ENCODE peak calls at places on chromosomes 7 and 10, in five cellular contexts. R is CD8-positive, alpha-beta memory T cell; H is SW 1271; S is GM12892; U is left kidney. W is an unnamed sample.

GRCh38 chr10:126903646-126904360 is 1.4 kb upstream of the DOCK1 start:
- DNase-seq in R (no peak), H (no peak), S (no peak), U (no peak), W (no peak)

GRCh38 chr10:20954519-20954918 is 57.4 kb upstream of the NEBL start:
- DNase-seq in R (no peak), H (no peak), S (no peak), U (no peak), W (no peak)

GRCh38 chr10:110372656-110373055 is 67.9 kb upstream of the SMNDC1 start:
- DNase-seq in R (no peak), H (no peak), S (no peak), U (no peak), W (no peak)

GRCh38 chr7:132390705-132391104 is 185.6 kb downstream of the PLXNA4 start:
- DNase-seq in R (no peak), H (no peak), S (no peak), U (no peak), W (no peak)

GRCh38 chr10:127193125-127193524 is 3.3 kb downstream of the INSYN2A start:
- DNase-seq in R (no peak), H (no peak), S (no peak), U (no peak), W (no peak)

GRCh38 chr10:119395287-119396007 is 147.1 kb downstream of the RGS10 start:
- DNase-seq in R (no peak), H (no peak), S (no peak), U (no peak), W (peak)

GRCh38 chr7:95303501-95303900 is 20.8 kb downstream of the PON1 start:
- DNase-seq in R (no peak), H (no peak), S (no peak), U (peak), W (no peak)

GRCh38 chr10:70585555-70586243 is 16.8 kb downstream of the PRF1 start:
- DNase-seq in R (no peak), H (no peak), S (peak), U (no peak), W (no peak)

GRCh38 chr7:151416921-151417320 is 7.1 kb upstream of the WDR86 start:
- DNase-seq in R (no peak), H (no peak), S (no peak), U (peak), W (no peak)

GRCh38 chr10:49012603-49013002 is 73.0 kb upstream of the LRRC18 start:
- DNase-seq in R (no peak), H (no peak), S (no peak), U (no peak), W (no peak)

GRCh38 chr7:143002856-143003255 is 24.1 kb downstream of the OR9A2 start:
- DNase-seq in R (no peak), H (no peak), S (no peak), U (no peak), W (no peak)

GRCh38 chr10:128035557-128035973 is 90.7 kb downstream of the MKI67 start:
- DNase-seq in R (peak), H (no peak), S (peak), U (peak), W (peak)

GRCh38 chr7:2632717-2633537 is 1.1 kb downstream of the TTYH3 start:
- DNase-seq in R (peak), H (peak), S (peak), U (peak), W (peak)

GRCh38 chr7:17230099-17230807 is 68.2 kb upstream of the AHR start:
- DNase-seq in R (no peak), H (no peak), S (no peak), U (no peak), W (no peak)

GRCh38 chr10:79102056-79102874 is 33.5 kb downstream of the ZMIZ1 start:
- DNase-seq in R (no peak), H (no peak), S (no peak), U (peak), W (no peak)

GRCh38 chr7:150631866-150632864 is at the start of gene GIMAP6:
- DNase-seq in R (peak), H (no peak), S (no peak), U (no peak), W (no peak)

GRCh38 chr10:72796538-72796937 is 97.0 kb upstream of the OIT3 start:
- DNase-seq in R (no peak), H (no peak), S (no peak), U (no peak), W (no peak)

GRCh38 chr7:41059796-41060195 is 643.1 kb downstream of the INHBA start:
- DNase-seq in R (no peak), H (no peak), S (no peak), U (no peak), W (no peak)

GRCh38 chr7:151552352-151553028 is 32.8 kb upstream of the RHEB start:
- DNase-seq in R (no peak), H (no peak), S (no peak), U (peak), W (no peak)

GRCh38 chr10:122853665-122854313 is 8.1 kb upstream of the CUZD1 start:
- DNase-seq in R (no peak), H (no peak), S (no peak), U (no peak), W (no peak)

GRCh38 chr10:73233883-73234282 is 13.2 kb downstream of the DNAJC9 start:
- DNase-seq in R (no peak), H (no peak), S (no peak), U (no peak), W (no peak)

GRCh38 chr7:123746055-123746454 is 2.7 kb downstream of the WASL start:
- DNase-seq in R (no peak), H (no peak), S (no peak), U (no peak), W (no peak)

GRCh38 chr7:151839511-151839921 is 37.4 kb downstream of the PRKAG2 start:
- DNase-seq in R (no peak), H (no peak), S (no peak), U (no peak), W (no peak)

GRCh38 chr7:136009488-136010079 is 32.4 kb upstream of the MTPN start:
- DNase-seq in R (peak), H (peak), S (no peak), U (peak), W (no peak)

GRCh38 chr7:481219-481930 is 38.3 kb downstream of the PDGFA start:
- DNase-seq in R (no peak), H (no peak), S (no peak), U (no peak), W (no peak)

GRCh38 chr7:152342796-152343195 is 93.0 kb downstream of the KMT2C start:
- DNase-seq in R (no peak), H (no peak), S (no peak), U (no peak), W (no peak)

GRCh38 chr10:116287906-116288501 is 15.0 kb upstream of the GFRA1 start:
- DNase-seq in R (peak), H (peak), S (no peak), U (peak), W (no peak)

GRCh38 chr10:33234779-33235178 is 99.7 kb downstream of the NRP1 start:
- DNase-seq in R (no peak), H (no peak), S (no peak), U (peak), W (no peak)

GRCh38 chr7:54664235-54665228 is 94.5 kb downstream of the SEC61G start:
- DNase-seq in R (no peak), H (peak), S (peak), U (peak), W (no peak)

GRCh38 chr10:47094126-47094525 is 182.9 kb downstream of the PTPN20 start:
- DNase-seq in R (no peak), H (no peak), S (no peak), U (no peak), W (no peak)

GRCh38 chr10:100847440-100847839 is 65.3 kb upstream of the SLF2 start:
- DNase-seq in R (no peak), H (no peak), S (no peak), U (no peak), W (no peak)

GRCh38 chr7:476736-477360 is 42.8 kb downstream of the PDGFA start:
- DNase-seq in R (no peak), H (no peak), S (no peak), U (no peak), W (peak)

GRCh38 chr10:18104223-18104872 is 35.9 kb upstream of the CACNB2 start:
- DNase-seq in R (no peak), H (peak), S (no peak), U (peak), W (peak)

GRCh38 chr10:93383562-93383981 is 98.6 kb downstream of the MYOF start:
- DNase-seq in R (no peak), H (peak), S (no peak), U (no peak), W (no peak)

GRCh38 chr7:81584667-81585066 is 185.2 kb downstream of the HGF start:
- DNase-seq in R (no peak), H (no peak), S (no peak), U (no peak), W (no peak)

W was measured in Peyer's patch.